ENCODE peak calls at places on chromosomes 13 and 19, in six cellular contexts. O, S, Q, G, L and D are unnamed samples.

GRCh38 chr13:90447735-90448103 is 899.8 kb upstream of the MIR17HG start:
- DNase-seq in O (peak; percentile 44), S (no peak), Q (no peak), G (no peak), L (no peak), D (no peak)

GRCh38 chr13:29664591-29664990 is 69.1 kb upstream of the SLC7A1 start:
- DNase-seq in O (no peak), S (no peak), Q (no peak), G (no peak), L (no peak), D (no peak)

GRCh38 chr19:29678484-29679106 is 13.3 kb downstream of the PLEKHF1 start:
- DNase-seq in O (no peak), S (peak; percentile 22), Q (peak; percentile 28), G (peak; percentile 58), L (no peak), D (peak; percentile 94)

GRCh38 chr13:43377149-43377548 is 353.8 kb downstream of the DNAJC15 start:
- DNase-seq in O (no peak), S (no peak), Q (no peak), G (no peak), L (no peak), D (no peak)

GRCh38 chr13:113820813-113821651 is 42.8 kb downstream of the GAS6 start:
- DNase-seq in O (no peak), S (no peak), Q (peak; percentile 63), G (peak; percentile 91), L (peak; percentile 83), D (peak; percentile 96)

GRCh38 chr13:67100723-67101122 is 129.4 kb downstream of the PCDH9 start:
- DNase-seq in O (peak; percentile 31), S (no peak), Q (no peak), G (no peak), L (no peak), D (no peak)

GRCh38 chr19:23470873-23471555 is 75.7 kb upstream of the ZNF91 start:
- DNase-seq in O (peak; percentile 66), S (no peak), Q (peak; percentile 34), G (peak; percentile 3), L (no peak), D (no peak)

GRCh38 chr13:20679879-20680278 is 23.6 kb upstream of the IL17D start:
- DNase-seq in O (no peak), S (no peak), Q (no peak), G (no peak), L (no peak), D (no peak)

GRCh38 chr13:66714795-66715194 is 515.3 kb downstream of the PCDH9 start:
- DNase-seq in O (peak; percentile 4), S (no peak), Q (no peak), G (no peak), L (no peak), D (no peak)

GRCh38 chr19:33794578-33795369 is 1.9 kb upstream of the KCTD15 start:
- DNase-seq in O (peak; percentile 69), S (no peak), Q (no peak), G (peak; percentile 73), L (no peak), D (no peak)

GRCh38 chr13:35838356-35838755 is 292.8 kb downstream of the DCLK1 start:
- DNase-seq in O (no peak), S (no peak), Q (no peak), G (no peak), L (no peak), D (no peak)

GRCh38 chr13:76339649-76340048 is 546.6 kb downstream of the KCTD12 start:
- DNase-seq in O (no peak), S (no peak), Q (no peak), G (no peak), L (no peak), D (no peak)

GRCh38 chr19:40274585-40275544 is 10.3 kb downstream of the AKT2 start:
- DNase-seq in O (no peak), S (no peak), Q (no peak), G (no peak), L (no peak), D (no peak)

GRCh38 chr19:33557720-33558119 is 36.1 kb upstream of the PEPD start:
- DNase-seq in O (no peak), S (no peak), Q (no peak), G (no peak), L (peak; percentile 15), D (no peak)

GRCh38 chr13:46321494-46322225 is 65.4 kb downstream of the RUBCNL start:
- DNase-seq in O (peak; percentile 68), S (peak; percentile 18), Q (peak; percentile 49), G (peak; percentile 52), L (no peak), D (no peak)

GRCh38 chr13:95553614-95554385 is 1.3 kb downstream of the CLDN10 start:
- DNase-seq in O (peak; percentile 57), S (no peak), Q (no peak), G (no peak), L (no peak), D (no peak)

GRCh38 chr19:10988380-10988779 is 27.6 kb downstream of the SMARCA4 start:
- DNase-seq in O (no peak), S (no peak), Q (no peak), G (no peak), L (no peak), D (no peak)

GRCh38 chr19:10987621-10988297 is 26.9 kb downstream of the SMARCA4 start:
- DNase-seq in O (no peak), S (no peak), Q (no peak), G (no peak), L (no peak), D (no peak)

GRCh38 chr19:10984166-10984735 is 23.4 kb downstream of the SMARCA4 start:
- DNase-seq in O (no peak), S (no peak), Q (no peak), G (no peak), L (no peak), D (no peak)

GRCh38 chr19:10985502-10985901 is 24.7 kb downstream of the SMARCA4 start:
- DNase-seq in O (no peak), S (no peak), Q (no peak), G (no peak), L (no peak), D (no peak)

DNA sequence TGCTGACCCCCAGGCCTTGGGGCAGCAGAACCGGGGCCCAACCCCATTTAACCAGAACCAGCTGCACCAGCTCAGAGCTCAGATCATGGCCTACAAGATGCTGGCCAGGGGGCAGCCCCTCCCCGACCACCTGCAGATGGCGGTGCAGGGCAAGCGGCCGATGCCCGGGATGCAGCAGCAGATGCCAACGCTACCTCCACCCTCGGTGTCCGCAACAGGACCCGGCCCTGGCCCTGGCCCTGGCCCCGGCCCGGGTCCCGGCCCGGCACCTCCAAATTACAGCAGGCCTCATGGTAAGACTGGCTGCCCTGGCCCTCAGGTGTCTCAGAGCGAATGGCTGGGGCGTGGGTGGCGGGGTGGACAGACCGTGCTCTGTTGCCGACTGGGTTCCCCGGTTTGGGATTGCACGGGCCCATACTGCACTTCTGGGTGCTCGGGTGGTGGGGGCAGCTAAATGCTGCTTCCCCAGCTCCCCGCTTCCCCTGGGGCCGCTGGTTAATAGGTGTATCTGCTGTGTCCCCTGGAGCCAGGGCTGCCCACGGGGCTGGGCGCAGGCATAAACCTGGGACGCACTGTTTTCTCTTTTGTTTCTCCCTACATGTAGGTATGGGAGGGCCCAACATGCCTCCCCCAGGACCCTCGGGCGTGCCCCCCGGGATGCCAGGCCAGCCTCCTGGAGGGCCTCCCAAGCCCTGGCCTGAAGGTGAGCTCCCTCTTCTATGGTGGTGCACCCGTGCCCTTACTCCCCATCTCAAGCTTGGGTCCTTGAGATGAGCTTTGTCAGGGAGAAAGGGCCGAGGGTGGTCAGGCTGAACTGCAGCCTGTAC is 25.7 kb downstream of the SMARCA4 start:
- DNase-seq in O (no peak), S (no peak), Q (no peak), G (no peak), L (no peak), D (no peak)
- H3K36me3 ChIP-seq in O (peaks cover 37% of the 10 kb centered on the region), S (peaks cover 68% of the 10 kb centered on the region), Q (no peaks in the 10 kb centered on the region), G (peaks cover 45% of the 10 kb centered on the region), L (peaks cover 7% of the 10 kb centered on the region), D (peaks cover 54% of the 10 kb centered on the region)

DNA sequence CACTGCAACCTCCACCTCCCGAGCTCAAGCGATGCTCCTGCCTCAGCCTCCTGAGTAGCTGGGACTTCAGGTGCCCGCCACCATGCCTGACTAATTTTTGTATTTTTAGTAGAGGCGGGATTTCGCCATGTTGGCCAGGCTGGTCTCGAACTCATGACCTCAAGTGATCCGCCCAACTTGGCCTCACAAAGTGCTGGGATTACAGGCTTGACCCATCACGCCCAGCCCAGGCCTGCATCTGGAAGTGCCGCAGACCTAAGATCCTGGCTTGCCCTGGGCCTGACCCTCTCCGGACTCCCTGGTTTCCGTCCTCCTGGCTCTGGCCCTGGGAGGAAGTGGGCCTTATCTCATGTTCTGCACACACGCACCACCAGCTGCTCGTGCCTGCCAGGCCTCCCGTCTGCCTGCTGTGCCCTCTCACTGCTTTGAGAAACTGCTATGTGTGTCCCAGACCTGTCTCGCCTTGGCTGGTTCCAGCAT is 4.7 kb upstream of the PTGIR start:
- DNase-seq in O (no peak), S (no peak), Q (no peak), G (peak; percentile 87), L (no peak), D (no peak)
- TF ChIP-seq POLR2AphosphoS5 in O (no peak), S (no peak), Q (no peak), G (no peak), L (no peak), D (no peak)

GRCh38 chr19:18450021-18450933 is 12.3 kb upstream of the ISYNA1 start:
- DNase-seq in O (no peak), S (no peak), Q (no peak), G (no peak), L (no peak), D (no peak)

GRCh38 chr19:18450934-18451836 is 13.3 kb upstream of the ISYNA1 start:
- DNase-seq in O (peak; percentile 83), S (peak; percentile 63), Q (peak; percentile 90), G (peak; percentile 95), L (peak; percentile 86), D (peak; percentile 96)

GRCh38 chr19:18452386-18452785 is 14.5 kb upstream of the ISYNA1 start:
- DNase-seq in O (no peak), S (no peak), Q (no peak), G (no peak), L (no peak), D (no peak)

GRCh38 chr19:18456279-18456678 is 18.3 kb upstream of the ISYNA1 start:
- DNase-seq in O (no peak), S (no peak), Q (no peak), G (no peak), L (no peak), D (no peak)

GRCh38 chr19:18453269-18454024 is 15.5 kb upstream of the ISYNA1 start:
- DNase-seq in O (no peak), S (no peak), Q (no peak), G (no peak), L (no peak), D (no peak)
- H3K36me3 ChIP-seq in O (no peaks in the 10 kb centered on the region), S (peaks cover 48% of the 10 kb centered on the region), Q (no peaks in the 10 kb centered on the region), G (peaks cover 25% of the 10 kb centered on the region), L (no peaks in the 10 kb centered on the region), D (peaks cover 17% of the 10 kb centered on the region)

GRCh38 chr19:44799627-44800257 is 9.2 kb upstream of the BCAM start:
- DNase-seq in O (no peak), S (peak; percentile 23), Q (no peak), G (no peak), L (no peak), D (no peak)

GRCh38 chr19:44800461-44800860 is 8.4 kb upstream of the BCAM start:
- DNase-seq in O (peak; percentile 96), S (peak; percentile 86), Q (peak; percentile 88), G (peak; percentile 89), L (peak; percentile 89), D (peak; percentile 96)

GRCh38 chr19:44795398-44795987 is 13.4 kb upstream of the BCAM start:
- DNase-seq in O (no peak), S (no peak), Q (no peak), G (no peak), L (no peak), D (no peak)

GRCh38 chr19:44794610-44795009 is 14.3 kb upstream of the BCAM start:
- DNase-seq in O (no peak), S (no peak), Q (no peak), G (no peak), L (no peak), D (no peak)

GRCh38 chr19:44796701-44797115 is 12.2 kb upstream of the BCAM start:
- DNase-seq in O (peak; percentile 73), S (peak; percentile 96), Q (no peak), G (no peak), L (peak; percentile 79), D (no peak)
- TF ChIP-seq POLR2AphosphoS5 in O (no peak), S (no peak), Q (no peak), G (no peak), L (no peak), D (no peak)